ENCODE peak calls at places on chromosomes 1 and 21, in seven cellular contexts. N, M, E, D, I, X and Y are unnamed samples.

GRCh38 chr1:150626150-150626549 is 3.3 kb downstream of the ENSA start:
- DNase-seq in N (no peak), M (no peak), E (no peak), D (no peak), I (no peak), X (no peak), Y (no peak)

GRCh38 chr1:221488531-221488930 is 253.4 kb downstream of the DUSP10 start:
- DNase-seq in N (no peak), M (no peak), E (no peak), D (no peak), I (no peak), X (no peak), Y (no peak)

GRCh38 chr1:50969611-50970507 is at the start of gene CDKN2C:
- DNase-seq in N (peak; percentile 94), M (peak; percentile 82), E (peak; percentile 75), D (peak; percentile 93), I (peak; percentile 86), X (peak; percentile 69), Y (peak; percentile 61)

GRCh38 chr1:27951396-27951795 is 8.4 kb upstream of the XKR8 start:
- DNase-seq in N (no peak), M (no peak), E (no peak), D (no peak), I (no peak), X (no peak), Y (no peak)

GRCh38 chr1:179107706-179108629 is 26.1 kb downstream of the TOR3A start:
- DNase-seq in N (no peak), M (no peak), E (no peak), D (no peak), I (no peak), X (no peak), Y (no peak)

GRCh38 chr21:36690637-36691538 is 8.0 kb upstream of the SIM2 start:
- DNase-seq in N (no peak), M (no peak), E (no peak), D (no peak), I (peak; percentile 28), X (no peak), Y (no peak)

GRCh38 chr1:101284021-101284420 is 47.2 kb downstream of the S1PR1 start:
- DNase-seq in N (no peak), M (no peak), E (no peak), D (no peak), I (no peak), X (no peak), Y (no peak)

GRCh38 chr21:46144464-46145070 is 10.8 kb downstream of the FTCD start:
- DNase-seq in N (no peak), M (no peak), E (no peak), D (no peak), I (no peak), X (no peak), Y (no peak)

GRCh38 chr1:220391426-220391825 is 119.2 kb upstream of the RAB3GAP2 start:
- DNase-seq in N (no peak), M (no peak), E (no peak), D (no peak), I (no peak), X (no peak), Y (no peak)

GRCh38 chr21:35953570-35953969 is 106.8 kb downstream of the SETD4 start:
- DNase-seq in N (no peak), M (no peak), E (no peak), D (peak; percentile 50), I (no peak), X (no peak), Y (no peak)

GRCh38 chr21:43295016-43295958 is 126.5 kb downstream of the CRYAA start:
- DNase-seq in N (no peak), M (no peak), E (peak; percentile 9), D (no peak), I (peak; percentile 2), X (no peak), Y (no peak)

GRCh38 chr1:1144122-1144842 is 28.4 kb upstream of the C1orf159 start:
- DNase-seq in N (no peak), M (no peak), E (no peak), D (no peak), I (no peak), X (no peak), Y (no peak)

GRCh38 chr1:183281039-183281438 is 95.0 kb downstream of the LAMC2 start:
- DNase-seq in N (peak; percentile 92), M (no peak), E (no peak), D (peak; percentile 52), I (peak; percentile 49), X (no peak), Y (no peak)

GRCh38 chr1:24253569-24253968 is 65.6 kb upstream of the GRHL3 start:
- DNase-seq in N (no peak), M (no peak), E (no peak), D (no peak), I (no peak), X (no peak), Y (no peak)

GRCh38 chr1:24250791-24251190 is 63.7 kb upstream of the IFNLR1 start:
- DNase-seq in N (no peak), M (no peak), E (no peak), D (no peak), I (no peak), X (no peak), Y (no peak)

GRCh38 chr1:24250224-24250623 is 63.1 kb upstream of the IFNLR1 start:
- DNase-seq in N (no peak), M (no peak), E (no peak), D (no peak), I (no peak), X (no peak), Y (no peak)

GRCh38 chr1:24252185-24252584 is 65.1 kb upstream of the IFNLR1 start:
- DNase-seq in N (no peak), M (no peak), E (no peak), D (no peak), I (no peak), X (no peak), Y (no peak)

GRCh38 chr1:24251501-24251900 is 64.4 kb upstream of the IFNLR1 start:
- DNase-seq in N (no peak), M (no peak), E (no peak), D (no peak), I (no peak), X (no peak), Y (no peak)
- H3K36me3 ChIP-seq in N (no peaks in the 10 kb centered on the region), M (no peaks in the 10 kb centered on the region), E (no peaks in the 10 kb centered on the region), D (no peaks in the 10 kb centered on the region), I (no peaks in the 10 kb centered on the region), X (no peaks in the 10 kb centered on the region), Y (no peaks in the 10 kb centered on the region)

DNA sequence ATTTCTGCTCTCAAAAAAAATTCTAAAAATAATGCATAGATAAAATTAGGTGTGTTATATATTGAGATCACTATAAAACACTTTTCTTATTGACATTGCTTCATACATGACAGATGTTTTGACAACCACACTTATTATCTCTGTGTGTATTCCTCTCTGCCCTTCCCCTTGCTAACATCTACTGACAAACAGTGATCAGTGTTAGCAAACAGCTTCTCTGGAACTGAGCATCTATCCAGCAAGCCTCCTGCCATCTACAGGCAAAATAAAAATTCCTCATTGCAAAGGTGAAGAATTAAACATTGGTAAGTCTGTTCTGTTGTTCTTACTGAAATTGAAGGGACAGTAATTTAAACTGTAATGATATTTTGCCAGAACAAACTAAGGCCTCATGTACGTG is 2153.9 kb downstream of the NCAM2 start:
- DNase-seq in N (no peak), M (no peak), E (no peak), D (no peak), I (no peak), X (no peak), Y (no peak)
- TF ChIP-seq CTCF in N (no peak), M (no peak), E (no peak), D (peak; percentile 34), I (no peak), X (no peak), Y (no peak)

DNA sequence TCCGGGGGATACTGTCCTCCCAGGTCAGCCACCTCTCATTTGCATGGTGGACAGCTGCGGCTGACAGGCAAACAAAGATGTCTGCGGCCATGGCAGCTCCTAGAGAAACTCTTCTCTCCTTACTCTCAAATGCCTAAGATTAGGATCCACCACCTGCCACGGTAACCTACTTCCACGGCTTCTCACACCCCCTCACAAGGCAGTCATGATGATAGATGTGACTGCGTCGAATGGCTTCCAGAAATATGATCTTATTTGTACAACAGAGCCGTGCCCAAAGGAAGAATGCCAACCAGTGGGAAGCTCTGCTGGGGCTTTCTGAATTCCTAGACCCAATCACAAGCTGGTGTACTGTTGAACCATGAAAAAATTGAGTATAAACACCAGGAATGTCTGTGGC is 73.4 kb downstream of the BACE2 start:
- DNase-seq in N (no peak), M (no peak), E (no peak), D (no peak), I (no peak), X (no peak), Y (no peak)
- H3K36me3 ChIP-seq in N (peaks cover 6% of the 10 kb centered on the region), M (peaks cover 83% of the 10 kb centered on the region), E (peaks cover 69% of the 10 kb centered on the region), D (peaks cover 16% of the 10 kb centered on the region), I (peaks cover 5% of the 10 kb centered on the region), X (peaks cover 2% of the 10 kb centered on the region), Y (no peaks in the 10 kb centered on the region)

GRCh38 chr1:81974883-81975555 is 174.3 kb downstream of the ADGRL2 start:
- DNase-seq in N (no peak), M (no peak), E (no peak), D (no peak), I (no peak), X (no peak), Y (no peak)

GRCh38 chr1:81976539-81976938 is 175.8 kb downstream of the ADGRL2 start:
- DNase-seq in N (no peak), M (no peak), E (no peak), D (no peak), I (no peak), X (no peak), Y (no peak)

GRCh38 chr1:81978945-81979344 is 178.2 kb downstream of the ADGRL2 start:
- DNase-seq in N (no peak), M (no peak), E (no peak), D (no peak), I (no peak), X (no peak), Y (no peak)

GRCh38 chr1:81974222-81974841 is 173.6 kb downstream of the ADGRL2 start:
- DNase-seq in N (no peak), M (no peak), E (no peak), D (no peak), I (no peak), X (no peak), Y (no peak)
- TF ChIP-seq CTCF in N (no peak), M (no peak), E (no peak), D (no peak), I (no peak), X (no peak), Y (no peak)

GRCh38 chr1:212152308-212152693 is 116.8 kb downstream of the DTL start:
- DNase-seq in N (no peak), M (no peak), E (no peak), D (no peak), I (no peak), X (no peak), Y (no peak)
- H3K36me3 ChIP-seq in N (no peaks in the 10 kb centered on the region), M (no peaks in the 10 kb centered on the region), E (no peaks in the 10 kb centered on the region), D (no peaks in the 10 kb centered on the region), I (no peaks in the 10 kb centered on the region), X (no peaks in the 10 kb centered on the region), Y (no peaks in the 10 kb centered on the region)